ENCODE peak calls at places on chromosomes 11 and 22, in ten cellular contexts. V is stimulated activated CD4-positive, alpha-beta T cell treated with anti-CD3 and anti-CD28 coated beads, Interleukin-4, amount 100 ng/mL, for 48 hours; M is neural progenitor cell; W is aorta; Q is naive thymus-derived CD8-positive, alpha-beta T cell; L is effector memory CD4-positive, alpha-beta T cell; J is HT1080; C is left cardiac atrium; P is HTR-8/SVneo; H is MV-4-11. A is an unnamed sample.

GRCh38 chr22:17369553-17370035 is 334 bp downstream of the CECR2 start:
- DNase-seq in V (no peak), M (peak; percentile 88), W (no peak), Q (peak; percentile 25), L (no peak), J (no peak), C (peak; percentile 56), P (no peak), H (no peak), A (no peak)

GRCh38 chr11:221998-222789 is 13.9 kb downstream of the SIRT3 start:
- DNase-seq in V (no peak), M (no peak), W (peak; percentile 68), Q (no peak), L (no peak), J (no peak), C (no peak), P (no peak), H (no peak), A (no peak)

GRCh38 chr11:47259178-47259977 is 1.6 kb downstream of the NR1H3 start:
- DNase-seq in V (no peak), M (peak; percentile 75), W (peak; percentile 61), Q (peak; percentile 41), L (no peak), J (peak; percentile 30), C (no peak), P (peak; percentile 43), H (peak; percentile 28), A (no peak)

GRCh38 chr11:131764126-131764525 is 393.7 kb downstream of the NTM start:
- DNase-seq in V (no peak), M (no peak), W (no peak), Q (no peak), L (no peak), J (no peak), C (no peak), P (no peak), H (no peak), A (no peak)

GRCh38 chr22:41766476-41766875 is 34.0 kb upstream of the CCDC134 start:
- DNase-seq in V (no peak), M (no peak), W (no peak), Q (no peak), L (no peak), J (no peak), C (no peak), P (no peak), H (no peak), A (no peak)

GRCh38 chr11:67998150-67999045 is 5.5 kb downstream of the UNC93B1 start:
- DNase-seq in V (no peak), M (no peak), W (peak; percentile 55), Q (no peak), L (no peak), J (no peak), C (no peak), P (no peak), H (peak; percentile 37), A (no peak)

GRCh38 chr22:48389916-48390315 is 1437.8 kb downstream of the BRD1 start:
- DNase-seq in V (no peak), M (no peak), W (peak; percentile 4), Q (no peak), L (no peak), J (no peak), C (no peak), P (no peak), H (no peak), A (no peak)

GRCh38 chr11:131928992-131929391 is 558.6 kb downstream of the NTM start:
- DNase-seq in V (no peak), M (peak; percentile 15), W (no peak), Q (no peak), L (no peak), J (peak; percentile 70), C (no peak), P (no peak), H (peak; percentile 77), A (no peak)

GRCh38 chr11:17951685-17952388 is 61.0 kb downstream of the SERGEF start:
- DNase-seq in V (no peak), M (no peak), W (no peak), Q (no peak), L (no peak), J (no peak), C (no peak), P (no peak), H (no peak), A (no peak)

GRCh38 chr11:33778682-33779081 is 4.4 kb upstream of the FBXO3 start:
- DNase-seq in V (no peak), M (peak; percentile 33), W (no peak), Q (no peak), L (no peak), J (peak; percentile 29), C (no peak), P (no peak), H (no peak), A (no peak)

GRCh38 chr11:76656571-76657081 is 13.9 kb downstream of the LRRC32 start:
- DNase-seq in V (no peak), M (no peak), W (peak; percentile 74), Q (no peak), L (no peak), J (no peak), C (no peak), P (no peak), H (no peak), A (no peak)

GRCh38 chr11:90288207-90288821 is 65.5 kb upstream of the CHORDC1 start:
- DNase-seq in V (no peak), M (peak; percentile 56), W (no peak), Q (no peak), L (no peak), J (peak; percentile 13), C (no peak), P (peak; percentile 21), H (peak; percentile 9), A (no peak)

GRCh38 chr11:43760902-43761301 is 80.4 kb downstream of the HSD17B12 start:
- DNase-seq in V (no peak), M (no peak), W (no peak), Q (no peak), L (no peak), J (no peak), C (no peak), P (no peak), H (no peak), A (no peak)

GRCh38 chr11:2156416-2157182 is 4.4 kb downstream of the INS start:
- DNase-seq in V (peak; percentile 58), M (peak; percentile 85), W (peak; percentile 90), Q (peak; percentile 45), L (peak; percentile 31), J (peak; percentile 61), C (peak; percentile 71), P (peak; percentile 85), H (peak; percentile 10), A (peak; percentile 69)

GRCh38 chr11:76589477-76589876 is 81.1 kb downstream of the LRRC32 start:
- DNase-seq in V (no peak), M (no peak), W (no peak), Q (no peak), L (no peak), J (no peak), C (no peak), P (no peak), H (no peak), A (no peak)

A was measured in stimulated activated effector memory CD8-positive, alpha-beta T cell treated with anti-CD3 and anti-CD28 coated beads, Interleukin-12 subunit alpha, Interleukin-12 subunit beta, amount 100 ng/mL, for 72 hours.